ENCODE peak calls at places on chromosomes 5 and 9, in seven cellular contexts. E is uterus, S is transverse colon, L is testis, R is ovary, F is endodermal cell, V is left ventricle myocardium inferior. X is an unnamed sample.

GRCh38 chr5:64330728-64331231 is 165.1 kb downstream of the RNF180 start:
- DNase-seq in V (peak; percentile 68), S (no peak), L (no peak), F (no peak), E (no peak), R (no peak), X (no peak)

GRCh38 chr9:36450110-36450732 is 50.2 kb upstream of the RNF38 start:
- DNase-seq in F (no peak), V (no peak), R (no peak), E (no peak), S (no peak), L (peak; percentile 54), X (no peak)

GRCh38 chr9:129671065-129671464 is 5.6 kb downstream of the PRRX2 start:
- DNase-seq in R (no peak), L (no peak), S (no peak), F (no peak), E (no peak), V (no peak), X (no peak)

GRCh38 chr5:35151151-35151920 is 79.0 kb downstream of the PRLR start:
- DNase-seq in F (no peak), R (no peak), V (no peak), L (no peak), S (no peak), E (no peak), X (no peak)

GRCh38 chr9:77927265-77927664 is 104.3 kb downstream of the GNAQ start:
- DNase-seq in F (no peak), R (no peak), V (no peak), S (no peak), L (no peak), E (no peak), X (no peak)

GRCh38 chr9:87547665-87548064 is 50.0 kb downstream of the DAPK1 start:
- DNase-seq in F (no peak), S (no peak), E (no peak), V (no peak), R (no peak), L (no peak), X (no peak)

GRCh38 chr5:151890299-151890698 is 34.4 kb downstream of the GLRA1 start:
- DNase-seq in L (no peak), R (no peak), S (no peak), V (no peak), F (peak; percentile 64), E (no peak), X (no peak)

GRCh38 chr9:88049677-88050307 is 75.5 kb upstream of the CDK20 start:
- DNase-seq in E (no peak), S (no peak), F (peak; percentile 75), L (no peak), V (no peak), R (no peak), X (no peak)

GRCh38 chr9:81052846-81053245 is 636.5 kb downstream of the TLE1 start:
- DNase-seq in E (no peak), V (no peak), F (no peak), R (no peak), L (no peak), S (no peak), X (no peak)

GRCh38 chr5:472076-472655 is 29.2 kb downstream of the EXOC3 start:
- DNase-seq in R (peak; percentile 40), E (peak; percentile 47), F (peak; percentile 60), V (peak; percentile 28), S (peak; percentile 26), L (no peak), X (peak; percentile 21)

GRCh38 chr9:87622936-87623335 is 103.0 kb upstream of the CTSL start:
- DNase-seq in L (no peak), S (no peak), E (no peak), F (peak; percentile 14), V (no peak), R (no peak), X (no peak)

GRCh38 chr5:67677422-67677970 is 480.9 kb upstream of the CD180 start:
- DNase-seq in F (no peak), S (no peak), R (no peak), E (no peak), V (no peak), L (no peak), X (no peak)

GRCh38 chr9:36399980-36400331 is at the start of gene RNF38:
- DNase-seq in L (no peak), S (no peak), E (no peak), R (no peak), F (no peak), V (no peak), X (no peak)

GRCh38 chr5:154729613-154730012 is 25.6 kb upstream of the LARP1 start:
- DNase-seq in E (no peak), S (no peak), L (no peak), F (no peak), V (no peak), R (no peak), X (no peak)

GRCh38 chr5:92956886-92957285 is 624.1 kb downstream of the NR2F1-AS1 start:
- DNase-seq in L (peak; percentile 37), S (no peak), V (no peak), E (no peak), R (no peak), F (no peak), X (no peak)

GRCh38 chr5:93130623-93131022 is 450.4 kb downstream of the NR2F1-AS1 start:
- DNase-seq in R (no peak), L (no peak), V (no peak), S (no peak), F (no peak), E (peak; percentile 30), X (no peak)

GRCh38 chr9:135379540-135380267 is 99.9 kb upstream of the PPP1R26 start:
- DNase-seq in E (no peak), F (no peak), V (no peak), L (no peak), R (no peak), S (no peak), X (no peak)

GRCh38 chr9:115944166-115944948 is 209.2 kb upstream of the PAPPA start:
- DNase-seq in S (peak; percentile 50), E (peak; percentile 88), L (peak; percentile 69), V (peak; percentile 82), R (peak; percentile 10), F (no peak), X (peak; percentile 39)

GRCh38 chr5:39631948-39632347 is 207.2 kb upstream of the DAB2 start:
- DNase-seq in V (no peak), E (no peak), R (no peak), F (no peak), L (no peak), S (no peak), X (no peak)

GRCh38 chr5:134451618-134452505 is 40.2 kb upstream of the CDKN2AIPNL start:
- DNase-seq in F (no peak), S (peak; percentile 55), E (peak; percentile 67), R (peak; percentile 67), V (peak; percentile 35), L (peak; percentile 83), X (peak; percentile 71)

GRCh38 chr9:132888151-132888550 is 9.5 kb downstream of the SPACA9 start:
- DNase-seq in S (no peak), L (no peak), F (no peak), E (no peak), V (no peak), R (no peak), X (no peak)
- H3K4me3 ChIP-seq in S (no peak overlapping the region), L (no peak overlapping the region), F (no peak overlapping the region), E (no peak overlapping the region), V (no peak overlapping the region), R (no peak overlapping the region), X (no peak overlapping the region)

GRCh38 chr9:94656190-94656589 is 16.9 kb upstream of the FBP1 start:
- DNase-seq in L (peak; percentile 38), V (no peak), S (peak; percentile 63), F (peak; percentile 60), E (no peak), R (no peak), X (peak; percentile 52)

GRCh38 chr9:94655739-94656138 is 16.4 kb upstream of the FBP1 start:
- DNase-seq in S (no peak), F (no peak), L (no peak), E (no peak), V (no peak), R (no peak), X (no peak)

GRCh38 chr9:94654165-94654894 is 15.0 kb upstream of the FBP1 start:
- DNase-seq in F (no peak), S (no peak), E (no peak), R (no peak), L (no peak), V (no peak), X (no peak)

DNA sequence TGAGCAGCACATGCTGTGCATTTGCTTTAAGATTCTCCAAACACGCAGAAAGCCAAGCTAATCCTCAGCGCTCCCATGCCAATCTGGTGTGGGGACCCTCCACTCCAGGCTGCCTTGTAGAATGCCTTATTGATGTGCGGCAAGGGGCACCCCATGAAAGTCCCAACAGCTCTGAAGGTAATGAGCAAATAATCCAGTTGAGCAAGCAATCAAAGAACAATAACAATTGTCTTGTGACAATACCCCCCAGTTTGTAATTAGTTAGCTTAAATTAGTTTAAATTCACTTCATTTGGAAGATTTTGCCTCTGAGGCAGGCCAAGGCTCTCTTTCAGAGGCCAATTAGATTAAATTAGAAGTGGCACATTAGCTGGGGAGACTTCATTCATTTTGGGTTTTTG is 17.7 kb upstream of the FBP1 start:
- DNase-seq in R (no peak), L (no peak), F (no peak), E (no peak), S (no peak), V (no peak), X (no peak)
- H3K36me3 ChIP-seq in R (no peaks in the 10 kb centered on the region), L (no peaks in the 10 kb centered on the region), F (no peaks in the 10 kb centered on the region), E (no peaks in the 10 kb centered on the region), S (no peaks in the 10 kb centered on the region), V (no peaks in the 10 kb centered on the region), X (no peaks in the 10 kb centered on the region)

GRCh38 chr9:130837644-130838043 is 2.6 kb downstream of the ABL1 start:
- DNase-seq in E (no peak), L (no peak), F (no peak), R (no peak), V (no peak), S (no peak), X (no peak)
- H3K4me1 ChIP-seq in E (peaks cover 5% of the 10 kb centered on the region), L (peaks cover 40% of the 10 kb centered on the region), F (peaks cover 6% of the 10 kb centered on the region), R (peaks cover 13% of the 10 kb centered on the region), V (peaks cover 97% of the 10 kb centered on the region), S (peaks cover 81% of the 10 kb centered on the region), X (peaks cover 61% of the 10 kb centered on the region)

GRCh38 chr5:95907740-95908706 is 53.6 kb downstream of the ELL2 start:
- DNase-seq in L (no peak), V (no peak), R (no peak), F (no peak), S (no peak), E (no peak), X (no peak)

GRCh38 chr5:95910521-95910920 is 51.1 kb downstream of the ELL2 start:
- DNase-seq in F (no peak), S (no peak), R (no peak), E (no peak), L (no peak), V (no peak), X (no peak)

GRCh38 chr5:95912029-95912428 is 49.6 kb downstream of the ELL2 start:
- DNase-seq in V (no peak), E (no peak), L (no peak), R (no peak), S (no peak), F (no peak), X (no peak)

GRCh38 chr5:95907067-95907705 is 54.5 kb downstream of the ELL2 start:
- DNase-seq in S (no peak), F (no peak), V (no peak), E (no peak), R (no peak), L (no peak), X (no peak)

DNA sequence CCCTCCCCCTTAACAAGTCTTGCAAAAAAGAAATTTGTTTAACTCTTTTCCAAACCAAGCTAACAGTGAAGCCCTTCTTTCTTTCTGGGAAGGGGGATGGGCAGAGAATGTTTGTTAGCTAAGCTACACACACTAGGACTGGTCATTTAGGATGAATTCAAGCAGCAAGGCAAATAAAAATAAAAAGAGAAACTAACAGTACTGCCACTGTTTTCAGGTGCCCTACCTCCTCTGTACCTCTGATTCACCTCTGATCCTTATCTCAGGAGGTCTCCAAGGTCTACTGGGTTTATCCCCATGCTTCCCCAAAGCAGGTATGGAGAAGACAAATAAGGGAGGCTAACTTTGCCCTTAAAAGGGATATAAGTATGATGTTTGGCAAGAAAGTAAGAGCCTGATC is 52.9 kb downstream of the ELL2 start:
- DNase-seq in F (no peak), R (no peak), V (no peak), L (no peak), E (no peak), S (no peak), X (no peak)
- H3K4me3 ChIP-seq in F (no peak overlapping the region), R (no peak overlapping the region), V (no peak overlapping the region), L (no peak overlapping the region), E (no peak overlapping the region), S (no peak overlapping the region), X (no peak overlapping the region)